ENCODE peak calls at places on chromosomes 11 and 22, in five cellular contexts. T is lower leg skin, X is NCI-H446, K is psoas muscle, P is A172. O is an unnamed sample.

GRCh38 chr22:18062421-18062820 is 15.4 kb upstream of the PEX26 start:
- DNase-seq in K (no peak), X (no peak), T (no peak), P (no peak), O (no peak)

GRCh38 chr22:44884968-44885805 is 124.6 kb downstream of the PHF21B start:
- DNase-seq in K (no peak), P (no peak), T (no peak), X (no peak), O (peak; percentile 75)

GRCh38 chr11:5343474-5344335 is at the start of gene OR51B5:
- DNase-seq in T (no peak), X (no peak), K (no peak), P (no peak), O (no peak)

GRCh38 chr22:48756146-48757111 is 1071.2 kb downstream of the BRD1 start:
- DNase-seq in K (no peak), X (no peak), P (no peak), T (peak; percentile 8), O (peak; percentile 71)

GRCh38 chr11:3128356-3129180 is 36.5 kb downstream of the OSBPL5 start:
- DNase-seq in P (no peak), T (no peak), X (no peak), K (peak; percentile 9), O (no peak)

GRCh38 chr11:8329961-8330361 is 66.3 kb upstream of the LMO1 start:
- DNase-seq in K (no peak), X (no peak), P (no peak), T (no peak), O (no peak)

GRCh38 chr11:12802418-12803085 is 128.3 kb downstream of the TEAD1 start:
- DNase-seq in K (no peak), X (no peak), P (peak; percentile 94), T (peak; percentile 61), O (no peak)

GRCh38 chr22:40177738-40178416 is at the start of gene TNRC6B:
- DNase-seq in P (peak; percentile 91), T (peak; percentile 92), K (peak; percentile 48), X (peak; percentile 93), O (peak; percentile 78)

GRCh38 chr11:19730373-19730772 is 17.7 kb downstream of the NAV2 start:
- DNase-seq in K (peak; percentile 24), P (no peak), T (no peak), X (peak; percentile 95), O (no peak)

GRCh38 chr22:46007003-46007847 is 30.3 kb upstream of the WNT7B start:
- DNase-seq in P (peak; percentile 87), T (peak; percentile 68), K (peak; percentile 75), X (peak; percentile 62), O (peak; percentile 88)

GRCh38 chr11:10452211-10452767 is 2.8 kb upstream of the AMPD3 start:
- DNase-seq in K (no peak), X (no peak), P (no peak), T (no peak), O (no peak)

GRCh38 chr11:70647188-70648166 is 249.1 kb downstream of the CTTN start:
- DNase-seq in X (no peak), T (no peak), K (no peak), P (no peak), O (no peak)

GRCh38 chr11:60251485-60252207 is 8.7 kb upstream of the MS4A4E start:
- DNase-seq in T (peak; percentile 19), P (peak; percentile 4), K (no peak), X (peak; percentile 54), O (no peak)

GRCh38 chr22:31089101-31090100 is 8.3 kb downstream of the SMTN start:
- DNase-seq in P (no peak), T (no peak), X (peak; percentile 42), K (peak; percentile 59), O (no peak)

GRCh38 chr11:114326776-114327175 is 30.6 kb downstream of the NNMT start:
- DNase-seq in T (no peak), K (no peak), P (no peak), X (no peak), O (no peak)

GRCh38 chr11:15107730-15108515 is 6.8 kb upstream of the INSC start:
- DNase-seq in P (no peak), T (no peak), X (no peak), K (no peak), O (no peak)

GRCh38 chr22:37284807-37285355 is 2.6 kb downstream of the CYTH4 start:
- DNase-seq in P (no peak), T (peak; percentile 56), X (no peak), K (peak; percentile 51), O (no peak)

GRCh38 chr11:119894916-119895315 is 165.9 kb upstream of the NECTIN1 start:
- DNase-seq in K (no peak), P (no peak), X (no peak), T (no peak), O (no peak)

GRCh38 chr11:123362941-123363340 is 67.1 kb upstream of the GRAMD1B start:
- DNase-seq in P (no peak), T (no peak), X (peak; percentile 53), K (no peak), O (no peak)

GRCh38 chr11:2529173-2529572 is 84.4 kb downstream of the KCNQ1 start:
- DNase-seq in X (no peak), K (peak; percentile 2), P (no peak), T (no peak), O (peak; percentile 63)

GRCh38 chr22:44915441-44915840 is 94.4 kb downstream of the PHF21B start:
- DNase-seq in P (no peak), X (no peak), T (no peak), K (no peak), O (peak; percentile 72)

GRCh38 chr22:17347724-17348123 is 21.5 kb upstream of the CECR2 start:
- DNase-seq in K (no peak), T (no peak), X (no peak), P (no peak), O (no peak)

GRCh38 chr22:49419661-49420060 is 408.0 kb downstream of the BRD1 start:
- DNase-seq in P (no peak), K (no peak), X (no peak), T (no peak), O (no peak)